ENCODE peak calls at places on chromosomes 13 and 19, in six cellular contexts. One of them, this sample, is unnamed.

GRCh38 chr19:45496349-45496953 is 396 bp downstream of the RTN2 start:
- DNase-seq in AG09309: no peak
- DNase-seq in dorsolateral prefrontal cortex: no peak
- DNase-seq in right atrium auricular region: no peak
- DNase-seq in psoas muscle: peak
- DNase-seq in hepatocyte: peak
- DNase-seq in this sample: no peak

GRCh38 chr13:48873598-48873997 is 102.1 kb upstream of the FNDC3A start:
- DNase-seq in AG09309: no peak
- DNase-seq in dorsolateral prefrontal cortex: no peak
- DNase-seq in right atrium auricular region: no peak
- DNase-seq in psoas muscle: no peak
- DNase-seq in hepatocyte: no peak
- DNase-seq in this sample: no peak

GRCh38 chr19:51094696-51095279 is 12.1 kb upstream of the KLK14 start:
- DNase-seq in AG09309: no peak
- DNase-seq in dorsolateral prefrontal cortex: no peak
- DNase-seq in right atrium auricular region: no peak
- DNase-seq in psoas muscle: no peak
- DNase-seq in hepatocyte: peak
- DNase-seq in this sample: no peak

GRCh38 chr13:71867101-71867814 is at the start of gene DACH1:
- DNase-seq in AG09309: no peak
- DNase-seq in dorsolateral prefrontal cortex: no peak
- DNase-seq in right atrium auricular region: no peak
- DNase-seq in psoas muscle: peak
- DNase-seq in hepatocyte: peak
- DNase-seq in this sample: peak

GRCh38 chr13:24215732-24216131 is 55.2 kb downstream of the SPATA13 start:
- DNase-seq in AG09309: peak
- DNase-seq in dorsolateral prefrontal cortex: peak
- DNase-seq in right atrium auricular region: peak
- DNase-seq in psoas muscle: no peak
- DNase-seq in hepatocyte: no peak
- DNase-seq in this sample: peak

GRCh38 chr19:3669616-3670257 is 30.5 kb downstream of the PIP5K1C start:
- DNase-seq in AG09309: no peak
- DNase-seq in dorsolateral prefrontal cortex: no peak
- DNase-seq in right atrium auricular region: no peak
- DNase-seq in psoas muscle: no peak
- DNase-seq in hepatocyte: no peak
- DNase-seq in this sample: no peak

GRCh38 chr13:107421951-107422350 is 793.4 kb downstream of the LIG4 start:
- DNase-seq in AG09309: no peak
- DNase-seq in dorsolateral prefrontal cortex: no peak
- DNase-seq in right atrium auricular region: no peak
- DNase-seq in psoas muscle: no peak
- DNase-seq in hepatocyte: no peak
- DNase-seq in this sample: no peak

GRCh38 chr13:60351816-60352215 is 45.2 kb upstream of the TDRD3 start:
- DNase-seq in AG09309: no peak
- DNase-seq in dorsolateral prefrontal cortex: no peak
- DNase-seq in right atrium auricular region: no peak
- DNase-seq in psoas muscle: no peak
- DNase-seq in hepatocyte: no peak
- DNase-seq in this sample: no peak

GRCh38 chr13:105329359-105329758 is 1206.1 kb downstream of the EFNB2 start:
- DNase-seq in AG09309: no peak
- DNase-seq in dorsolateral prefrontal cortex: no peak
- DNase-seq in right atrium auricular region: no peak
- DNase-seq in psoas muscle: no peak
- DNase-seq in hepatocyte: no peak
- DNase-seq in this sample: no peak

GRCh38 chr13:36814465-36814864 is 4.6 kb upstream of the RFXAP start:
- DNase-seq in AG09309: no peak
- DNase-seq in dorsolateral prefrontal cortex: no peak
- DNase-seq in right atrium auricular region: no peak
- DNase-seq in psoas muscle: no peak
- DNase-seq in hepatocyte: peak
- DNase-seq in this sample: no peak

GRCh38 chr19:12112701-12113100 is 27.4 kb downstream of the ZNF20 start:
- DNase-seq in AG09309: no peak
- DNase-seq in dorsolateral prefrontal cortex: no peak
- DNase-seq in right atrium auricular region: no peak
- DNase-seq in psoas muscle: no peak
- DNase-seq in hepatocyte: no peak
- DNase-seq in this sample: no peak

GRCh38 chr13:33194820-33195692 is 90.5 kb downstream of the STARD13 start:
- DNase-seq in AG09309: peak
- DNase-seq in dorsolateral prefrontal cortex: peak
- DNase-seq in right atrium auricular region: no peak
- DNase-seq in psoas muscle: no peak
- DNase-seq in hepatocyte: peak
- DNase-seq in this sample: peak

GRCh38 chr19:2952953-2953481 is 8.2 kb upstream of the ZNF77 start:
- DNase-seq in AG09309: no peak
- DNase-seq in dorsolateral prefrontal cortex: no peak
- DNase-seq in right atrium auricular region: no peak
- DNase-seq in psoas muscle: no peak
- DNase-seq in hepatocyte: peak
- DNase-seq in this sample: no peak

GRCh38 chr13:112063309-112063626 is 3.7 kb upstream of the SOX1 start:
- DNase-seq in AG09309: no peak
- DNase-seq in dorsolateral prefrontal cortex: no peak
- DNase-seq in right atrium auricular region: no peak
- DNase-seq in psoas muscle: no peak
- DNase-seq in hepatocyte: no peak
- DNase-seq in this sample: no peak

GRCh38 chr19:41821003-41821735 is 23.3 kb downstream of the LYPD4 start:
- DNase-seq in AG09309: no peak
- DNase-seq in dorsolateral prefrontal cortex: peak
- DNase-seq in right atrium auricular region: no peak
- DNase-seq in psoas muscle: no peak
- DNase-seq in hepatocyte: peak
- DNase-seq in this sample: no peak

GRCh38 chr13:74674701-74675100 is 540.5 kb upstream of the KLF12 start:
- DNase-seq in AG09309: no peak
- DNase-seq in dorsolateral prefrontal cortex: no peak
- DNase-seq in right atrium auricular region: no peak
- DNase-seq in psoas muscle: no peak
- DNase-seq in hepatocyte: no peak
- DNase-seq in this sample: no peak

GRCh38 chr19:42191855-42192254 is 25.6 kb downstream of the DEDD2 start:
- DNase-seq in AG09309: peak
- DNase-seq in dorsolateral prefrontal cortex: no peak
- DNase-seq in right atrium auricular region: no peak
- DNase-seq in psoas muscle: no peak
- DNase-seq in hepatocyte: peak
- DNase-seq in this sample: no peak

GRCh38 chr19:1324249-1324791 is 38.6 kb downstream of the EFNA2 start:
- DNase-seq in AG09309: no peak
- DNase-seq in dorsolateral prefrontal cortex: no peak
- DNase-seq in right atrium auricular region: no peak
- DNase-seq in psoas muscle: no peak
- DNase-seq in hepatocyte: no peak
- DNase-seq in this sample: no peak

GRCh38 chr13:100533588-100534041 is 55.0 kb downstream of the GGACT start:
- DNase-seq in AG09309: no peak
- DNase-seq in dorsolateral prefrontal cortex: no peak
- DNase-seq in right atrium auricular region: no peak
- DNase-seq in psoas muscle: no peak
- DNase-seq in hepatocyte: no peak
- DNase-seq in this sample: no peak

GRCh38 chr19:10353793-10354391 is 14.5 kb upstream of the ICAM3 start:
- DNase-seq in AG09309: no peak
- DNase-seq in dorsolateral prefrontal cortex: no peak
- DNase-seq in right atrium auricular region: peak
- DNase-seq in psoas muscle: peak
- DNase-seq in hepatocyte: peak
- DNase-seq in this sample: no peak

GRCh38 chr19:29384676-29385075 is 141.1 kb upstream of the VSTM2B start:
- DNase-seq in AG09309: no peak
- DNase-seq in dorsolateral prefrontal cortex: no peak
- DNase-seq in right atrium auricular region: no peak
- DNase-seq in psoas muscle: no peak
- DNase-seq in hepatocyte: no peak
- DNase-seq in this sample: no peak

GRCh38 chr19:41734585-41734984 is 20.7 kb upstream of the CEACAM6 start:
- DNase-seq in AG09309: no peak
- DNase-seq in dorsolateral prefrontal cortex: no peak
- DNase-seq in right atrium auricular region: no peak
- DNase-seq in psoas muscle: no peak
- DNase-seq in hepatocyte: peak
- DNase-seq in this sample: no peak

GRCh38 chr19:10836478-10837325 is 690 bp upstream of the TMED1 start:
- DNase-seq in AG09309: no peak
- DNase-seq in dorsolateral prefrontal cortex: peak
- DNase-seq in right atrium auricular region: peak
- DNase-seq in psoas muscle: peak
- DNase-seq in hepatocyte: peak
- DNase-seq in this sample: no peak

GRCh38 chr13:24254151-24254810 is 55.1 kb upstream of the C1QTNF9 start:
- DNase-seq in AG09309: no peak
- DNase-seq in dorsolateral prefrontal cortex: no peak
- DNase-seq in right atrium auricular region: peak
- DNase-seq in psoas muscle: no peak
- DNase-seq in hepatocyte: no peak
- DNase-seq in this sample: no peak

GRCh38 chr13:48320906-48321510 is 17.5 kb downstream of the RB1 start:
- DNase-seq in AG09309: no peak
- DNase-seq in dorsolateral prefrontal cortex: no peak
- DNase-seq in right atrium auricular region: no peak
- DNase-seq in psoas muscle: no peak
- DNase-seq in hepatocyte: no peak
- DNase-seq in this sample: no peak

GRCh38 chr13:27839809-27840467 is 47.7 kb downstream of the GSX1 start:
- DNase-seq in AG09309: no peak
- DNase-seq in dorsolateral prefrontal cortex: no peak
- DNase-seq in right atrium auricular region: peak
- DNase-seq in psoas muscle: no peak
- DNase-seq in hepatocyte: no peak
- DNase-seq in this sample: no peak
- TF ChIP-seq CTCF in AG09309: no peak
- TF ChIP-seq CTCF in dorsolateral prefrontal cortex: no peak
- TF ChIP-seq CTCF in right atrium auricular region: no peak
- TF ChIP-seq CTCF in psoas muscle: no peak
- TF ChIP-seq CTCF in hepatocyte: no peak
- TF ChIP-seq CTCF in this sample: no peak

GRCh38 chr19:54137913-54138776 is 583 bp downstream of the CNOT3 start:
- DNase-seq in AG09309: no peak
- DNase-seq in dorsolateral prefrontal cortex: no peak
- DNase-seq in right atrium auricular region: no peak
- DNase-seq in psoas muscle: peak
- DNase-seq in hepatocyte: peak
- DNase-seq in this sample: no peak

GRCh38 chr19:54136086-54136863 is 1.3 kb upstream of the CNOT3 start:
- DNase-seq in AG09309: no peak
- DNase-seq in dorsolateral prefrontal cortex: no peak
- DNase-seq in right atrium auricular region: peak
- DNase-seq in psoas muscle: no peak
- DNase-seq in hepatocyte: peak
- DNase-seq in this sample: no peak

GRCh38 chr19:54137114-54137912 is at the start of gene CNOT3:
- DNase-seq in AG09309: peak
- DNase-seq in dorsolateral prefrontal cortex: peak
- DNase-seq in right atrium auricular region: peak
- DNase-seq in psoas muscle: peak
- DNase-seq in hepatocyte: peak
- DNase-seq in this sample: peak

GRCh38 chr19:54138777-54139256 is 1.3 kb downstream of the CNOT3 start:
- DNase-seq in AG09309: no peak
- DNase-seq in dorsolateral prefrontal cortex: no peak
- DNase-seq in right atrium auricular region: no peak
- DNase-seq in psoas muscle: no peak
- DNase-seq in hepatocyte: no peak
- DNase-seq in this sample: no peak

DNA sequence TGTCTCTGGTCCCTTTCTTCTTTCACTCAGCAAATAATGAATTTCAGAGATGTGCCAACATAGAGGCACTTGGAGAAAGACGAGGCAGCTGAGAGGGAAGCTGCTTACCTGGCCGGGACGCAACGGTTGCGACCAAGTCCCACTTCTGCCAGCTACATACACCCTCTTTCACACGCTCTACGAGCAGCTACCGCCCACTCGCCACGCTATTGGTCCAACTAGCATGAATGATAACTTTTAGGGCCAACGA is 773 bp upstream of the CNOT3 start:
- DNase-seq in AG09309: no peak
- DNase-seq in dorsolateral prefrontal cortex: no peak
- DNase-seq in right atrium auricular region: no peak
- DNase-seq in psoas muscle: no peak
- DNase-seq in hepatocyte: no peak
- DNase-seq in this sample: no peak
- H3K4me3 ChIP-seq in AG09309: peak
- H3K4me3 ChIP-seq in dorsolateral prefrontal cortex: peak
- H3K4me3 ChIP-seq in right atrium auricular region: peak
- H3K4me3 ChIP-seq in psoas muscle: peak
- H3K4me3 ChIP-seq in hepatocyte: peak
- H3K4me3 ChIP-seq in this sample: peak

GRCh38 chr13:40559915-40560314 is 106.5 kb downstream of the FOXO1 start:
- DNase-seq in AG09309: no peak
- DNase-seq in dorsolateral prefrontal cortex: no peak
- DNase-seq in right atrium auricular region: no peak
- DNase-seq in psoas muscle: no peak
- DNase-seq in hepatocyte: no peak
- DNase-seq in this sample: no peak
- TF ChIP-seq CTCF in AG09309: no peak
- TF ChIP-seq CTCF in dorsolateral prefrontal cortex: no peak
- TF ChIP-seq CTCF in right atrium auricular region: no peak
- TF ChIP-seq CTCF in psoas muscle: no peak
- TF ChIP-seq CTCF in hepatocyte: no peak
- TF ChIP-seq CTCF in this sample: no peak

DNA sequence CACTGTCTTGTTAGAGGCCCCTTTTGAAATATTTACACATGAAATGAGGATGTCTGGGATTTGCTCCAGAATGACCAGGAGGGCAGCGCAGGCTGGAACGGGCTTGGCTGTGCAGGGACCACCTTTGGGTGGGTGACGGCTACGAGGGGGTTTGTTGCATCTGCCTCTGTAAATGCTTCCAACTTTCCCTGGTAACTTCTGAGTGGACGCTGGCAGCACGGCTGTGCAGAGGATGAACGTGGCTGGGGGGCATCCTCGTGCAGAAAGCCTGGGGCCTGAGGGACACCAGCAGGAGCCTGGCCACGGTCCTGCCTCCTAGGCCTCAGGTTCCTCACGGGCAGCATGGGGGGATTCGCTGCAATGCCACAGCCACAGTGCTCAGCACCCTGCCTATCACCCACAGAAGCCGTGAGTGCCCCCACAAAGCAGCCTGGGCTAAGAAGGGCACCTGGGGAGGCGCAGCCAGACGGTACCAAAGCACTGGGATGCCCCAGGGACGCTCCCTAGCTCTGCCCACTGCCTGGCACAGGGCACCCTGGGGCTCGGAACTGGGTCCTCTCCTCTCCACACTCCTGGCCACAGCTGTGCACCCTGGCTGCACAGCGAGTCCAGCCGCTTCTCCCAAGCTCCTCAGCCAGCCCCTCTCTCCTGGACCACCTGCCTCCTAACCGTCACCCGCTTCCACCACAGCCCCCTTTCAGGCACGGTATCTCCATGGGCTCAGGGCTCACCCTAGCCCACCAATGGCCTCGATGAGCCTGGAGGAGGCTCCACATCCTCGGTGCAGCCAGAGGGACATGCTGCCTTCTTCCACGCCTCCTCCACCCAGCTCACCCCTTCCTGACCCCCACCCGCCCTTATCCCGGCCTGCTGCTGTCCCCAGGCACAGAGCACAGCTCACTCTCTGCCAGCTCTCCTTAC is 44.5 kb downstream of the MLLT1 start:
- DNase-seq in AG09309: no peak
- DNase-seq in dorsolateral prefrontal cortex: no peak
- DNase-seq in right atrium auricular region: no peak
- DNase-seq in psoas muscle: no peak
- DNase-seq in hepatocyte: no peak
- DNase-seq in this sample: no peak
- H3K4me3 ChIP-seq in AG09309: no peak
- H3K4me3 ChIP-seq in dorsolateral prefrontal cortex: no peak
- H3K4me3 ChIP-seq in right atrium auricular region: no peak
- H3K4me3 ChIP-seq in psoas muscle: no peak
- H3K4me3 ChIP-seq in hepatocyte: no peak
- H3K4me3 ChIP-seq in this sample: no peak

This sample was measured in astrocyte of the cerebellum.